ENCODE peak calls at places on chromosomes 3 and 15, in eight cellular contexts. One of them, this sample, is unnamed.

GRCh38 chr15:41966920-41967465 is 5.4 kb downstream of the EHD4 start:
- DNase-seq in left colon: no peak
- DNase-seq in A673: no peak
- DNase-seq in iris pigment epithelial cell: no peak
- DNase-seq in tibial nerve: no peak
- DNase-seq in OCI-LY7: no peak
- DNase-seq in NCI-H1105: no peak
- DNase-seq in stimulated activated CD4-positive, alpha-beta T cell treated with anti-CD3 and anti-CD28 coated beads, Interleukin-1b, Interleukin-23, amount 100 ng/mL, for 4 hours: no peak
- DNase-seq in this sample: no peak

GRCh38 chr3:32105291-32106131 is 909 bp upstream of the GPD1L start:
- DNase-seq in OCI-LY7: no peak
- DNase-seq in A673: no peak
- DNase-seq in stimulated activated CD4-positive, alpha-beta T cell treated with anti-CD3 and anti-CD28 coated beads, Interleukin-1b, Interleukin-23, amount 100 ng/mL, for 4 hours: no peak
- DNase-seq in iris pigment epithelial cell: no peak
- DNase-seq in NCI-H1105: no peak
- DNase-seq in tibial nerve: no peak
- DNase-seq in left colon: peak
- DNase-seq in this sample: no peak

GRCh38 chr3:128569756-128570155 is 76.8 kb upstream of the GATA2 start:
- DNase-seq in OCI-LY7: no peak
- DNase-seq in iris pigment epithelial cell: no peak
- DNase-seq in A673: peak
- DNase-seq in NCI-H1105: no peak
- DNase-seq in stimulated activated CD4-positive, alpha-beta T cell treated with anti-CD3 and anti-CD28 coated beads, Interleukin-1b, Interleukin-23, amount 100 ng/mL, for 4 hours: no peak
- DNase-seq in left colon: no peak
- DNase-seq in tibial nerve: no peak
- DNase-seq in this sample: no peak

GRCh38 chr15:51198701-51199253 is 104.1 kb upstream of the TNFAIP8L3 start:
- DNase-seq in tibial nerve: no peak
- DNase-seq in stimulated activated CD4-positive, alpha-beta T cell treated with anti-CD3 and anti-CD28 coated beads, Interleukin-1b, Interleukin-23, amount 100 ng/mL, for 4 hours: no peak
- DNase-seq in NCI-H1105: no peak
- DNase-seq in left colon: no peak
- DNase-seq in A673: no peak
- DNase-seq in iris pigment epithelial cell: no peak
- DNase-seq in OCI-LY7: no peak
- DNase-seq in this sample: no peak

GRCh38 chr3:123445702-123446101 is 3.2 kb downstream of the ADCY5 start:
- DNase-seq in iris pigment epithelial cell: no peak
- DNase-seq in A673: no peak
- DNase-seq in OCI-LY7: no peak
- DNase-seq in NCI-H1105: no peak
- DNase-seq in stimulated activated CD4-positive, alpha-beta T cell treated with anti-CD3 and anti-CD28 coated beads, Interleukin-1b, Interleukin-23, amount 100 ng/mL, for 4 hours: no peak
- DNase-seq in left colon: no peak
- DNase-seq in tibial nerve: no peak
- DNase-seq in this sample: no peak

GRCh38 chr15:87287156-87287555 is 969.4 kb downstream of the NTRK3 start:
- DNase-seq in tibial nerve: no peak
- DNase-seq in left colon: no peak
- DNase-seq in OCI-LY7: no peak
- DNase-seq in NCI-H1105: no peak
- DNase-seq in A673: no peak
- DNase-seq in stimulated activated CD4-positive, alpha-beta T cell treated with anti-CD3 and anti-CD28 coated beads, Interleukin-1b, Interleukin-23, amount 100 ng/mL, for 4 hours: no peak
- DNase-seq in iris pigment epithelial cell: peak
- DNase-seq in this sample: no peak

GRCh38 chr15:98018761-98019351 is 58.4 kb downstream of the ARRDC4 start:
- DNase-seq in tibial nerve: no peak
- DNase-seq in A673: no peak
- DNase-seq in stimulated activated CD4-positive, alpha-beta T cell treated with anti-CD3 and anti-CD28 coated beads, Interleukin-1b, Interleukin-23, amount 100 ng/mL, for 4 hours: no peak
- DNase-seq in OCI-LY7: no peak
- DNase-seq in NCI-H1105: no peak
- DNase-seq in iris pigment epithelial cell: no peak
- DNase-seq in left colon: no peak
- DNase-seq in this sample: no peak

GRCh38 chr3:115623414-115623868 is at the start of gene GAP43:
- DNase-seq in NCI-H1105: peak
- DNase-seq in stimulated activated CD4-positive, alpha-beta T cell treated with anti-CD3 and anti-CD28 coated beads, Interleukin-1b, Interleukin-23, amount 100 ng/mL, for 4 hours: no peak
- DNase-seq in OCI-LY7: no peak
- DNase-seq in left colon: peak
- DNase-seq in tibial nerve: peak
- DNase-seq in A673: peak
- DNase-seq in iris pigment epithelial cell: peak
- DNase-seq in this sample: no peak

GRCh38 chr3:185688808-185689207 is 102.7 kb downstream of the SENP2 start:
- DNase-seq in OCI-LY7: no peak
- DNase-seq in A673: peak
- DNase-seq in NCI-H1105: no peak
- DNase-seq in stimulated activated CD4-positive, alpha-beta T cell treated with anti-CD3 and anti-CD28 coated beads, Interleukin-1b, Interleukin-23, amount 100 ng/mL, for 4 hours: no peak
- DNase-seq in tibial nerve: no peak
- DNase-seq in left colon: no peak
- DNase-seq in iris pigment epithelial cell: peak
- DNase-seq in this sample: no peak

GRCh38 chr15:88794001-88794400 is 9.2 kb upstream of the ACAN start:
- DNase-seq in NCI-H1105: no peak
- DNase-seq in OCI-LY7: no peak
- DNase-seq in left colon: no peak
- DNase-seq in iris pigment epithelial cell: no peak
- DNase-seq in A673: no peak
- DNase-seq in tibial nerve: no peak
- DNase-seq in stimulated activated CD4-positive, alpha-beta T cell treated with anti-CD3 and anti-CD28 coated beads, Interleukin-1b, Interleukin-23, amount 100 ng/mL, for 4 hours: no peak
- DNase-seq in this sample: no peak

GRCh38 chr3:100463002-100463401 is 29.4 kb upstream of the TMEM45A start:
- DNase-seq in tibial nerve: peak
- DNase-seq in left colon: peak
- DNase-seq in NCI-H1105: peak
- DNase-seq in A673: peak
- DNase-seq in stimulated activated CD4-positive, alpha-beta T cell treated with anti-CD3 and anti-CD28 coated beads, Interleukin-1b, Interleukin-23, amount 100 ng/mL, for 4 hours: no peak
- DNase-seq in OCI-LY7: peak
- DNase-seq in iris pigment epithelial cell: peak
- DNase-seq in this sample: peak

GRCh38 chr3:126551066-126551838 is 7.5 kb downstream of the C3orf22 start:
- DNase-seq in OCI-LY7: no peak
- DNase-seq in iris pigment epithelial cell: no peak
- DNase-seq in A673: no peak
- DNase-seq in left colon: no peak
- DNase-seq in tibial nerve: no peak
- DNase-seq in NCI-H1105: no peak
- DNase-seq in stimulated activated CD4-positive, alpha-beta T cell treated with anti-CD3 and anti-CD28 coated beads, Interleukin-1b, Interleukin-23, amount 100 ng/mL, for 4 hours: no peak
- DNase-seq in this sample: no peak

GRCh38 chr3:66889758-66890576 is 108.1 kb upstream of the KBTBD8 start:
- DNase-seq in A673: no peak
- DNase-seq in stimulated activated CD4-positive, alpha-beta T cell treated with anti-CD3 and anti-CD28 coated beads, Interleukin-1b, Interleukin-23, amount 100 ng/mL, for 4 hours: no peak
- DNase-seq in iris pigment epithelial cell: no peak
- DNase-seq in left colon: no peak
- DNase-seq in tibial nerve: no peak
- DNase-seq in NCI-H1105: no peak
- DNase-seq in OCI-LY7: no peak
- DNase-seq in this sample: no peak

GRCh38 chr15:31327674-31328424 is 1.2 kb downstream of the KLF13 start:
- DNase-seq in A673: peak
- DNase-seq in stimulated activated CD4-positive, alpha-beta T cell treated with anti-CD3 and anti-CD28 coated beads, Interleukin-1b, Interleukin-23, amount 100 ng/mL, for 4 hours: peak
- DNase-seq in OCI-LY7: peak
- DNase-seq in tibial nerve: no peak
- DNase-seq in left colon: peak
- DNase-seq in NCI-H1105: peak
- DNase-seq in iris pigment epithelial cell: peak
- DNase-seq in this sample: peak

GRCh38 chr15:69719527-69719926 is 266.9 kb downstream of the RPLP1 start:
- DNase-seq in OCI-LY7: peak
- DNase-seq in tibial nerve: peak
- DNase-seq in A673: no peak
- DNase-seq in stimulated activated CD4-positive, alpha-beta T cell treated with anti-CD3 and anti-CD28 coated beads, Interleukin-1b, Interleukin-23, amount 100 ng/mL, for 4 hours: peak
- DNase-seq in iris pigment epithelial cell: no peak
- DNase-seq in left colon: no peak
- DNase-seq in NCI-H1105: no peak
- DNase-seq in this sample: peak

GRCh38 chr3:5188419-5189405 is 1.2 kb downstream of the EDEM1 start:
- DNase-seq in iris pigment epithelial cell: peak
- DNase-seq in left colon: peak
- DNase-seq in OCI-LY7: peak
- DNase-seq in NCI-H1105: no peak
- DNase-seq in A673: peak
- DNase-seq in stimulated activated CD4-positive, alpha-beta T cell treated with anti-CD3 and anti-CD28 coated beads, Interleukin-1b, Interleukin-23, amount 100 ng/mL, for 4 hours: peak
- DNase-seq in tibial nerve: no peak
- DNase-seq in this sample: peak

This sample was measured in GM12865.